ENCODE peak calls at places on chromosomes 2 and 18, in nine cellular contexts. O, G, R, Y, B, W, M, P and A are unnamed samples.

GRCh38 chr2:207660994-207661393 is 35.8 kb upstream of the METTL21A start:
- DNase-seq in O (no peak), G (no peak), R (no peak), Y (no peak), B (peak; percentile 39), W (no peak), M (no peak), P (no peak), A (no peak)

GRCh38 chr2:165778187-165778556 is 15.9 kb downstream of the GALNT3 start:
- DNase-seq in O (no peak), G (no peak), R (no peak), Y (no peak), B (no peak), W (no peak), M (no peak), P (no peak), A (no peak)

GRCh38 chr2:55309441-55309840 is 40.4 kb upstream of the MTIF2 start:
- DNase-seq in O (no peak), G (no peak), R (no peak), Y (no peak), B (no peak), W (no peak), M (no peak), P (no peak), A (no peak)

GRCh38 chr2:29657674-29658073 is 263.7 kb downstream of the ALK start:
- DNase-seq in O (no peak), G (no peak), R (no peak), Y (no peak), B (no peak), W (no peak), M (no peak), P (no peak), A (no peak)

GRCh38 chr2:143132360-143132759 is 3.1 kb downstream of the ARHGAP15 start:
- DNase-seq in O (no peak), G (no peak), R (no peak), Y (no peak), B (no peak), W (no peak), M (no peak), P (no peak), A (no peak)

GRCh38 chr2:68062680-68063387 is at the start of gene C1D:
- DNase-seq in O (peak; percentile 93), G (peak; percentile 91), R (peak; percentile 95), Y (peak; percentile 97), B (peak; percentile 93), W (peak; percentile 95), M (peak; percentile 88), P (peak; percentile 82), A (peak; percentile 81)

GRCh38 chr2:178716394-178716793 is 90.8 kb downstream of the TTN start:
- DNase-seq in O (no peak), G (no peak), R (no peak), Y (no peak), B (no peak), W (no peak), M (no peak), P (no peak), A (no peak)

GRCh38 chr2:207408086-207408794 is 121.5 kb upstream of the CREB1 start:
- DNase-seq in O (no peak), G (peak; percentile 71), R (no peak), Y (no peak), B (no peak), W (no peak), M (no peak), P (no peak), A (no peak)

GRCh38 chr18:57210101-57210661 is 63.3 kb downstream of the BOD1L2 start:
- DNase-seq in O (no peak), G (peak; percentile 21), R (peak; percentile 67), Y (no peak), B (peak; percentile 83), W (peak; percentile 30), M (peak; percentile 37), P (no peak), A (no peak)

GRCh38 chr2:202847693-202848524 is 23.7 kb downstream of the ICA1L start:
- DNase-seq in O (no peak), G (no peak), R (no peak), Y (no peak), B (no peak), W (no peak), M (no peak), P (no peak), A (no peak)

GRCh38 chr2:221318751-221319150 is 253.4 kb downstream of the EPHA4 start:
- DNase-seq in O (no peak), G (no peak), R (no peak), Y (no peak), B (no peak), W (no peak), M (no peak), P (no peak), A (no peak)

GRCh38 chr18:50439460-50440015 is 64.7 kb downstream of the SKA1 start:
- DNase-seq in O (no peak), G (no peak), R (no peak), Y (no peak), B (no peak), W (no peak), M (no peak), P (no peak), A (no peak)

GRCh38 chr2:17171446-17172049 is 346.7 kb downstream of the RAD51AP2 start:
- DNase-seq in O (no peak), G (no peak), R (no peak), Y (no peak), B (peak; percentile 74), W (peak; percentile 64), M (peak; percentile 36), P (no peak), A (no peak)

GRCh38 chr2:228318218-228318617 is 136.7 kb upstream of the SPHKAP start:
- DNase-seq in O (no peak), G (no peak), R (no peak), Y (no peak), B (peak; percentile 72), W (peak; percentile 71), M (peak; percentile 14), P (no peak), A (no peak)

DNA sequence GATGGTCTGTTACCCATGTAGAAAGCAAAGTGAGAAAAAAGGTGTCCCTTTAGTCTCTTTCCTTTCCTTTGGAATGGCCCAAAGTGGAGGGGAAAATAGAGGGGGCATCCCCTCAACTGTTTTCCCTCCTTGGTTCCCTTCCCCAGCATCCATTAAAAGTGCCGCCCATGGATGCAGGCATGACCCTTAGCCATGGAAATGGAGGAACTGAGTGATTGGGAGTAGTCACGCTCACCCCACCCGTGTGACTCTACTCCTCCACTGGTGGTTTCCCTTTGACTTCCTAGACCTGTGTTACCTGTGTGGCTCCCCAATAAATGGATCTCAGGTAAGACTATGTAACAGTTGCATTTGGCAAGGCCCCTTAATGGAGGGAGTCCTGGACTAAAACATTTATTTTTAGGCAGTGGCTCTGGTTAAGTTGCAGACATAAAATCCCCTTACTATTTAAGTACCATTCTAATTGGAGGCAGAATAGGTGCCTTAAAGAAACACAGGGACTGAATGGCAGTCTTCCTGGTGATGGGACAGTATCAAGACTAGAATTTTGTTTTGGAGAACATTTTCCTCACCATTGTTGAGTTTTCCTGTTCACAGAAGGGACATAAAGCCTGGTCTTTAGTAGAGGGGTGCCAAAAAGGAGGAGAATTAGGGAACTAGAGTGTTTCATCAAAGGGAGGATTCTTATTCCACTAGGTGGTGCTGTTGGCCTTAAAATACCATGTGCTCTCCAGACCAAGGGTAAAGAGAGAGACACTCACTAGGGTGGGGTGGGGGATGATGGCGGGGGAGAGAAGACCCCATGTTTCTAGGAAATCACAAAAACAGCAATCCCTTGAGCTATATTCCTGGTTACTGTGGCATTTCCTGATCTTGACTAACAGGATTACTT is 25.7 kb upstream of the PLA2R1 start:
- DNase-seq in O (no peak), G (no peak), R (no peak), Y (no peak), B (no peak), W (no peak), M (no peak), P (no peak), A (no peak)
- H3K9me3 ChIP-seq in O (peaks cover 62% of the 10 kb centered on the region), G (peaks cover 62% of the 10 kb centered on the region), R (peaks cover 76% of the 10 kb centered on the region), Y (peaks cover 53% of the 10 kb centered on the region), B (peaks cover 42% of the 10 kb centered on the region), W (peaks cover 7% of the 10 kb centered on the region), M (peaks cover 15% of the 10 kb centered on the region), P (peaks cover 59% of the 10 kb centered on the region), A (peaks cover 24% of the 10 kb centered on the region)

GRCh38 chr2:219469186-219469724 is 29.4 kb upstream of the GMPPA start:
- DNase-seq in O (no peak), G (no peak), R (no peak), Y (no peak), B (no peak), W (no peak), M (no peak), P (no peak), A (no peak)

GRCh38 chr2:219470429-219470828 is 28.3 kb upstream of the GMPPA start:
- DNase-seq in O (no peak), G (no peak), R (no peak), Y (no peak), B (no peak), W (no peak), M (no peak), P (no peak), A (no peak)

GRCh38 chr2:219467736-219468075 is 31.0 kb upstream of the GMPPA start:
- DNase-seq in O (no peak), G (no peak), R (no peak), Y (no peak), B (no peak), W (no peak), M (no peak), P (no peak), A (no peak)

GRCh38 chr2:219466816-219467735 is 31.6 kb upstream of the GMPPA start:
- DNase-seq in O (no peak), G (no peak), R (no peak), Y (no peak), B (no peak), W (no peak), M (no peak), P (no peak), A (no peak)

GRCh38 chr2:219468410-219469185 is 30.1 kb upstream of the GMPPA start:
- DNase-seq in O (no peak), G (no peak), R (no peak), Y (no peak), B (no peak), W (no peak), M (no peak), P (no peak), A (no peak)
- H3K9me3 ChIP-seq in O (no peaks in the 10 kb centered on the region), G (no peaks in the 10 kb centered on the region), R (no peaks in the 10 kb centered on the region), Y (no peaks in the 10 kb centered on the region), B (no peaks in the 10 kb centered on the region), W (no peaks in the 10 kb centered on the region), M (no peaks in the 10 kb centered on the region), P (no peaks in the 10 kb centered on the region), A (no peaks in the 10 kb centered on the region)

GRCh38 chr2:164515746-164516145 is 105.5 kb downstream of the GRB14 start:
- DNase-seq in O (no peak), G (no peak), R (no peak), Y (no peak), B (no peak), W (no peak), M (no peak), P (no peak), A (no peak)
- H3K9me3 ChIP-seq in O (peaks cover 14% of the 10 kb centered on the region), G (peaks cover 16% of the 10 kb centered on the region), R (peaks cover 28% of the 10 kb centered on the region), Y (peaks cover 7% of the 10 kb centered on the region), B (no peaks in the 10 kb centered on the region), W (no peaks in the 10 kb centered on the region), M (peaks cover 5% of the 10 kb centered on the region), P (no peaks in the 10 kb centered on the region), A (peaks cover 3% of the 10 kb centered on the region)

DNA sequence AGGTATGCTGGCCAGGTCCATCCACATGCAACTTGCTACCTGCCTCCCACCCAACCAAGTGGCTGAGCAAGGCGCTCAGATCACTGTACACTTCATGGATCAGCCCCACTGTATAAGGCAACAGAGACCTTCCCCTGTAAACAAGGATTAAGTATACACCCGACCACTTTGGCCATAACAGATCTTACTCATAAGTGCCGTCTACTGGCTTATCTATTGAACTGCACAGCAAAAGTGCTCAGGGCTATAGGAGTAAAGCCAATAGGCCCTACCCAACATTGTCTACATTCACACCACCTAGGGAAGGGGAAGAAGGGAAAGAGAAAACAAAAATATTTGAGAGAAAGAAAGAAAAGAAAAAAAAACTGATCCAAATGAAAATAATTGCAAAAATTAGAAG is 663.9 kb upstream of the LRRTM1 start:
- DNase-seq in O (no peak), G (no peak), R (no peak), Y (no peak), B (no peak), W (no peak), M (no peak), P (no peak), A (no peak)
- H3K9me3 ChIP-seq in O (peaks cover 22% of the 10 kb centered on the region), G (peaks cover 18% of the 10 kb centered on the region), R (peaks cover 53% of the 10 kb centered on the region), Y (no peaks in the 10 kb centered on the region), B (peaks cover 14% of the 10 kb centered on the region), W (no peaks in the 10 kb centered on the region), M (no peaks in the 10 kb centered on the region), P (peaks cover 14% of the 10 kb centered on the region), A (peaks cover 4% of the 10 kb centered on the region)